ENCODE peak calls at places on chromosomes 1 and 21, in eight cellular contexts. One of them, this sample, is unnamed.
A peak's percentile ranks its signal among the peaks of the same experiment; 100 is the strongest.

GRCh38 chr1:71086331-71086730 is 5.5 kb upstream of the ZRANB2 start:
- DNase-seq in activated effector memory CD4-positive, alpha-beta T cell treated with Interleukin-2 at 50 U/mL for 16 hours: no peak
- DNase-seq in NCI-H2081: no peak
- DNase-seq in CD4-positive, CD25-positive, alpha-beta regulatory T cell: no peak
- DNase-seq in neural crest cell: no peak
- DNase-seq in NCI-H1092: no peak
- DNase-seq in GM19239: no peak
- DNase-seq in pancreas: no peak
- DNase-seq in this sample: no peak

GRCh38 chr1:40625476-40626382 is 39.8 kb downstream of the RIMS3 start:
- DNase-seq in GM19239: no peak
- DNase-seq in activated effector memory CD4-positive, alpha-beta T cell treated with Interleukin-2 at 50 U/mL for 16 hours: no peak
- DNase-seq in NCI-H2081: no peak
- DNase-seq in neural crest cell: no peak
- DNase-seq in CD4-positive, CD25-positive, alpha-beta regulatory T cell: no peak
- DNase-seq in pancreas: no peak
- DNase-seq in NCI-H1092: peak; percentile 27
- DNase-seq in this sample: no peak

GRCh38 chr1:115654125-115654524 is 12.4 kb downstream of the VANGL1 start:
- DNase-seq in neural crest cell: no peak
- DNase-seq in GM19239: no peak
- DNase-seq in pancreas: no peak
- DNase-seq in CD4-positive, CD25-positive, alpha-beta regulatory T cell: no peak
- DNase-seq in NCI-H1092: no peak
- DNase-seq in activated effector memory CD4-positive, alpha-beta T cell treated with Interleukin-2 at 50 U/mL for 16 hours: no peak
- DNase-seq in NCI-H2081: no peak
- DNase-seq in this sample: no peak

GRCh38 chr1:226432586-226433360 is 24.9 kb upstream of the PARP1 start:
- DNase-seq in CD4-positive, CD25-positive, alpha-beta regulatory T cell: no peak
- DNase-seq in NCI-H2081: no peak
- DNase-seq in GM19239: no peak
- DNase-seq in neural crest cell: no peak
- DNase-seq in activated effector memory CD4-positive, alpha-beta T cell treated with Interleukin-2 at 50 U/mL for 16 hours: no peak
- DNase-seq in pancreas: no peak
- DNase-seq in NCI-H1092: no peak
- DNase-seq in this sample: no peak

GRCh38 chr1:17890056-17890814 is 135.1 kb downstream of the ACTL8 start:
- DNase-seq in NCI-H1092: no peak
- DNase-seq in CD4-positive, CD25-positive, alpha-beta regulatory T cell: no peak
- DNase-seq in pancreas: peak; percentile 41
- DNase-seq in activated effector memory CD4-positive, alpha-beta T cell treated with Interleukin-2 at 50 U/mL for 16 hours: no peak
- DNase-seq in GM19239: no peak
- DNase-seq in NCI-H2081: no peak
- DNase-seq in neural crest cell: no peak
- DNase-seq in this sample: no peak

GRCh38 chr21:34498623-34499022 is 13.4 kb downstream of the KCNE1 start:
- DNase-seq in pancreas: no peak
- DNase-seq in activated effector memory CD4-positive, alpha-beta T cell treated with Interleukin-2 at 50 U/mL for 16 hours: no peak
- DNase-seq in CD4-positive, CD25-positive, alpha-beta regulatory T cell: no peak
- DNase-seq in GM19239: no peak
- DNase-seq in neural crest cell: no peak
- DNase-seq in NCI-H2081: no peak
- DNase-seq in NCI-H1092: no peak
- DNase-seq in this sample: no peak

GRCh38 chr1:43277116-43277876 is 7.5 kb downstream of the TMEM125 start:
- DNase-seq in pancreas: no peak
- DNase-seq in NCI-H2081: no peak
- DNase-seq in NCI-H1092: no peak
- DNase-seq in GM19239: no peak
- DNase-seq in activated effector memory CD4-positive, alpha-beta T cell treated with Interleukin-2 at 50 U/mL for 16 hours: no peak
- DNase-seq in CD4-positive, CD25-positive, alpha-beta regulatory T cell: no peak
- DNase-seq in neural crest cell: no peak
- DNase-seq in this sample: no peak

GRCh38 chr1:111801071-111801850 is 45.6 kb downstream of the DDX20 start:
- DNase-seq in NCI-H1092: no peak
- DNase-seq in activated effector memory CD4-positive, alpha-beta T cell treated with Interleukin-2 at 50 U/mL for 16 hours: no peak
- DNase-seq in CD4-positive, CD25-positive, alpha-beta regulatory T cell: no peak
- DNase-seq in neural crest cell: no peak
- DNase-seq in NCI-H2081: no peak
- DNase-seq in GM19239: no peak
- DNase-seq in pancreas: no peak
- DNase-seq in this sample: no peak

GRCh38 chr1:23772049-23772853 is 6.0 kb upstream of the PITHD1 start:
- DNase-seq in NCI-H2081: peak; percentile 86
- DNase-seq in pancreas: peak; percentile 96
- DNase-seq in CD4-positive, CD25-positive, alpha-beta regulatory T cell: peak; percentile 87
- DNase-seq in neural crest cell: peak; percentile 97
- DNase-seq in GM19239: peak; percentile 49
- DNase-seq in NCI-H1092: peak; percentile 75
- DNase-seq in activated effector memory CD4-positive, alpha-beta T cell treated with Interleukin-2 at 50 U/mL for 16 hours: peak; percentile 73
- DNase-seq in this sample: peak; percentile 77

GRCh38 chr1:17762313-17762712 is 7.2 kb downstream of the ACTL8 start:
- DNase-seq in pancreas: no peak
- DNase-seq in NCI-H1092: no peak
- DNase-seq in NCI-H2081: no peak
- DNase-seq in GM19239: no peak
- DNase-seq in neural crest cell: no peak
- DNase-seq in CD4-positive, CD25-positive, alpha-beta regulatory T cell: no peak
- DNase-seq in activated effector memory CD4-positive, alpha-beta T cell treated with Interleukin-2 at 50 U/mL for 16 hours: no peak
- DNase-seq in this sample: no peak

GRCh38 chr1:66364578-66365391 is 169.2 kb upstream of the SGIP1 start:
- DNase-seq in GM19239: no peak
- DNase-seq in CD4-positive, CD25-positive, alpha-beta regulatory T cell: no peak
- DNase-seq in pancreas: no peak
- DNase-seq in activated effector memory CD4-positive, alpha-beta T cell treated with Interleukin-2 at 50 U/mL for 16 hours: no peak
- DNase-seq in NCI-H1092: no peak
- DNase-seq in neural crest cell: no peak
- DNase-seq in NCI-H2081: no peak
- DNase-seq in this sample: no peak

GRCh38 chr1:175757381-175758015 is 14.1 kb upstream of the TNR start:
- DNase-seq in activated effector memory CD4-positive, alpha-beta T cell treated with Interleukin-2 at 50 U/mL for 16 hours: no peak
- DNase-seq in NCI-H2081: no peak
- DNase-seq in CD4-positive, CD25-positive, alpha-beta regulatory T cell: peak; percentile 20
- DNase-seq in NCI-H1092: no peak
- DNase-seq in neural crest cell: peak; percentile 67
- DNase-seq in GM19239: peak; percentile 59
- DNase-seq in pancreas: peak; percentile 72
- DNase-seq in this sample: peak; percentile 25

GRCh38 chr21:36929622-36930021 is 36.8 kb downstream of the HLCS start:
- DNase-seq in NCI-H2081: no peak
- DNase-seq in CD4-positive, CD25-positive, alpha-beta regulatory T cell: no peak
- DNase-seq in activated effector memory CD4-positive, alpha-beta T cell treated with Interleukin-2 at 50 U/mL for 16 hours: no peak
- DNase-seq in pancreas: peak; percentile 79
- DNase-seq in NCI-H1092: no peak
- DNase-seq in neural crest cell: no peak
- DNase-seq in GM19239: no peak
- DNase-seq in this sample: no peak

GRCh38 chr1:214031267-214031650 is 43.5 kb downstream of the PROX1 start:
- DNase-seq in pancreas: no peak
- DNase-seq in activated effector memory CD4-positive, alpha-beta T cell treated with Interleukin-2 at 50 U/mL for 16 hours: no peak
- DNase-seq in GM19239: no peak
- DNase-seq in CD4-positive, CD25-positive, alpha-beta regulatory T cell: no peak
- DNase-seq in NCI-H1092: no peak
- DNase-seq in neural crest cell: no peak
- DNase-seq in NCI-H2081: no peak
- DNase-seq in this sample: no peak

GRCh38 chr1:182616130-182617074 is 12.2 kb upstream of the RGS16 start:
- DNase-seq in NCI-H2081: peak; percentile 96
- DNase-seq in NCI-H1092: peak; percentile 99
- DNase-seq in activated effector memory CD4-positive, alpha-beta T cell treated with Interleukin-2 at 50 U/mL for 16 hours: peak; percentile 83
- DNase-seq in neural crest cell: no peak
- DNase-seq in pancreas: peak; percentile 86
- DNase-seq in GM19239: peak; percentile 37
- DNase-seq in CD4-positive, CD25-positive, alpha-beta regulatory T cell: peak; percentile 93
- DNase-seq in this sample: peak; percentile 38

GRCh38 chr1:22747021-22747734 is 36.5 kb downstream of the EPHB2 start:
- DNase-seq in neural crest cell: no peak
- DNase-seq in CD4-positive, CD25-positive, alpha-beta regulatory T cell: no peak
- DNase-seq in NCI-H2081: no peak
- DNase-seq in NCI-H1092: no peak
- DNase-seq in activated effector memory CD4-positive, alpha-beta T cell treated with Interleukin-2 at 50 U/mL for 16 hours: no peak
- DNase-seq in GM19239: no peak
- DNase-seq in pancreas: no peak
- DNase-seq in this sample: no peak

GRCh38 chr1:8047686-8048522 is 21.8 kb upstream of the ERRFI1 start:
- DNase-seq in NCI-H2081: no peak
- DNase-seq in activated effector memory CD4-positive, alpha-beta T cell treated with Interleukin-2 at 50 U/mL for 16 hours: no peak
- DNase-seq in pancreas: no peak
- DNase-seq in NCI-H1092: no peak
- DNase-seq in CD4-positive, CD25-positive, alpha-beta regulatory T cell: no peak
- DNase-seq in neural crest cell: no peak
- DNase-seq in GM19239: no peak
- DNase-seq in this sample: peak; percentile 57

GRCh38 chr1:228105269-228105995 is 2.3 kb upstream of the C1orf35 start:
- DNase-seq in activated effector memory CD4-positive, alpha-beta T cell treated with Interleukin-2 at 50 U/mL for 16 hours: no peak
- DNase-seq in neural crest cell: no peak
- DNase-seq in CD4-positive, CD25-positive, alpha-beta regulatory T cell: no peak
- DNase-seq in NCI-H2081: no peak
- DNase-seq in NCI-H1092: no peak
- DNase-seq in GM19239: no peak
- DNase-seq in pancreas: no peak
- DNase-seq in this sample: no peak

GRCh38 chr1:197152662-197153061 is 6.2 kb upstream of the ASPM start:
- DNase-seq in activated effector memory CD4-positive, alpha-beta T cell treated with Interleukin-2 at 50 U/mL for 16 hours: no peak
- DNase-seq in NCI-H2081: no peak
- DNase-seq in NCI-H1092: no peak
- DNase-seq in CD4-positive, CD25-positive, alpha-beta regulatory T cell: no peak
- DNase-seq in neural crest cell: no peak
- DNase-seq in GM19239: no peak
- DNase-seq in pancreas: no peak
- DNase-seq in this sample: no peak

GRCh38 chr1:4585216-4585615 is 69.2 kb upstream of the AJAP1 start:
- DNase-seq in NCI-H1092: no peak
- DNase-seq in neural crest cell: peak; percentile 58
- DNase-seq in NCI-H2081: no peak
- DNase-seq in GM19239: peak; percentile 58
- DNase-seq in CD4-positive, CD25-positive, alpha-beta regulatory T cell: peak; percentile 35
- DNase-seq in activated effector memory CD4-positive, alpha-beta T cell treated with Interleukin-2 at 50 U/mL for 16 hours: no peak
- DNase-seq in pancreas: peak; percentile 77
- DNase-seq in this sample: no peak